ENCODE peak calls at places on chromosomes 3 and 15, in five cellular contexts. P, G, W, V and Y are unnamed samples.

GRCh38 chr3:41265011-41265545 is 65.8 kb downstream of the CTNNB1 start:
- DNase-seq in P (no peak), G (no peak), W (no peak), V (no peak), Y (no peak)

GRCh38 chr15:80367094-80367493 is 37.1 kb upstream of the ARNT2 start:
- DNase-seq in P (peak; percentile 83), G (no peak), W (no peak), V (peak; percentile 12), Y (no peak)

GRCh38 chr3:158652463-158652862 is 8.1 kb downstream of the GFM1 start:
- DNase-seq in P (peak; percentile 15), G (no peak), W (no peak), V (no peak), Y (no peak)

GRCh38 chr3:133413166-133414020 is 13.5 kb downstream of the BFSP2 start:
- DNase-seq in P (no peak), G (no peak), W (no peak), V (no peak), Y (no peak)

GRCh38 chr15:78394981-78395619 is 42.9 kb upstream of the IREB2 start:
- DNase-seq in P (no peak), G (no peak), W (no peak), V (no peak), Y (no peak)

GRCh38 chr3:47370887-47371697 is 9.7 kb upstream of the PTPN23 start:
- DNase-seq in P (peak; percentile 80), G (no peak), W (no peak), V (peak; percentile 13), Y (no peak)

GRCh38 chr3:97823503-97824004 is 1.7 kb downstream of the CRYBG3 start:
- DNase-seq in P (no peak), G (no peak), W (no peak), V (no peak), Y (no peak)

GRCh38 chr15:31364301-31365031 is 37.8 kb downstream of the KLF13 start:
- DNase-seq in P (no peak), G (no peak), W (no peak), V (no peak), Y (no peak)

GRCh38 chr15:38768970-38769369 is 204.4 kb upstream of the RASGRP1 start:
- DNase-seq in P (no peak), G (no peak), W (no peak), V (peak; percentile 3), Y (no peak)

GRCh38 chr15:74432271-74432967 is 1.3 kb downstream of the SEMA7A start:
- DNase-seq in P (peak; percentile 63), G (no peak), W (no peak), V (no peak), Y (no peak)

GRCh38 chr3:42080452-42080872 is 10.7 kb upstream of the TRAK1 start:
- DNase-seq in P (peak; percentile 65), G (no peak), W (peak; percentile 85), V (no peak), Y (no peak)